ENCODE peak calls at places on chromosomes 16 and 17, in eight cellular contexts. H, D, Z, G, P, Y, C and O are unnamed samples.

GRCh38 chr16:87764600-87765472 is 950 bp downstream of the KLHDC4 start:
- DNase-seq in G (no peak), Y (no peak), Z (peak), H (no peak), D (no peak), P (peak), C (no peak), O (no peak)

GRCh38 chr16:9040766-9041430 is 50.5 kb upstream of the HAPSTR1 start:
- DNase-seq in G (no peak), D (no peak), C (no peak), P (no peak), Y (no peak), H (no peak), Z (no peak), O (no peak)

GRCh38 chr16:3266873-3267537 is 10.6 kb upstream of the MEFV start:
- DNase-seq in G (no peak), Y (no peak), H (no peak), D (no peak), Z (no peak), C (no peak), P (peak), O (peak)

GRCh38 chr17:43570518-43570928 is 24.4 kb upstream of the ETV4 start:
- DNase-seq in H (no peak), C (no peak), P (no peak), G (no peak), D (no peak), Y (no peak), Z (no peak), O (peak)

GRCh38 chr17:54937018-54937417 is 31.4 kb downstream of the COX11 start:
- DNase-seq in H (no peak), G (no peak), Z (no peak), Y (no peak), P (no peak), C (no peak), D (no peak), O (no peak)

GRCh38 chr17:72446525-72447250 is 325.9 kb downstream of the SOX9 start:
- DNase-seq in H (no peak), Y (no peak), C (no peak), P (peak), D (no peak), Z (peak), G (no peak), O (no peak)

GRCh38 chr17:61766520-61766919 is 96.8 kb downstream of the BRIP1 start:
- DNase-seq in H (no peak), C (no peak), Z (no peak), D (no peak), G (no peak), P (no peak), Y (no peak), O (no peak)

GRCh38 chr17:59793249-59793648 is 85.8 kb downstream of the VMP1 start:
- DNase-seq in Z (no peak), Y (no peak), P (no peak), C (no peak), G (no peak), H (no peak), D (no peak), O (no peak)

GRCh38 chr16:27209591-27209990 is 6.3 kb downstream of the KDM8 start:
- DNase-seq in G (no peak), C (no peak), H (no peak), Y (no peak), P (no peak), D (no peak), Z (no peak), O (no peak)

GRCh38 chr17:61366715-61367413 is 32.8 kb upstream of the TBX2 start:
- DNase-seq in G (no peak), H (no peak), D (peak), C (peak), Z (peak), P (no peak), Y (no peak), O (no peak)

GRCh38 chr16:24045641-24046040 is 209.9 kb downstream of the PRKCB start:
- DNase-seq in G (no peak), P (peak), Z (no peak), H (no peak), Y (no peak), C (no peak), D (no peak), O (no peak)

GRCh38 chr16:81711609-81712329 is 67.3 kb upstream of the PLCG2 start:
- DNase-seq in Y (no peak), Z (peak), D (no peak), P (peak), C (no peak), G (no peak), H (peak), O (peak)

GRCh38 chr16:8899709-8900317 is 17.7 kb downstream of the LITAFD start:
- DNase-seq in G (no peak), C (no peak), D (no peak), H (no peak), Y (no peak), Z (no peak), P (no peak), O (no peak)

GRCh38 chr16:20814761-20815160 is 8.4 kb downstream of the REXO5 start:
- DNase-seq in D (no peak), Z (no peak), P (no peak), G (no peak), Y (no peak), H (no peak), C (no peak), O (no peak)

GRCh38 chr16:82544378-82544777 is 82.4 kb upstream of the CDH13 start:
- DNase-seq in H (no peak), D (no peak), C (no peak), Y (no peak), Z (no peak), P (no peak), G (no peak), O (no peak)

GRCh38 chr16:58030136-58030840 is 4.7 kb downstream of the MMP15 start:
- DNase-seq in G (no peak), Y (no peak), C (no peak), Z (no peak), P (no peak), D (no peak), H (no peak), O (no peak)

GRCh38 chr17:10117581-10118001 is 80.8 kb downstream of the GAS7 start:
- DNase-seq in P (no peak), G (peak), Y (no peak), H (no peak), D (no peak), Z (peak), C (no peak), O (no peak)

GRCh38 chr17:72119963-72120877 is 600 bp upstream of the SOX9 start:
- DNase-seq in H (no peak), Z (no peak), C (peak), D (peak), P (peak), G (no peak), Y (peak), O (peak)

GRCh38 chr17:43314582-43314981 is 80.8 kb upstream of the RNU2-1 start:
- DNase-seq in P (no peak), D (no peak), C (no peak), H (no peak), G (no peak), Z (peak), Y (no peak), O (no peak)

GRCh38 chr17:17626840-17627239 is 35.3 kb upstream of the PEMT start:
- DNase-seq in D (no peak), P (no peak), Z (no peak), H (no peak), G (no peak), C (no peak), Y (no peak), O (no peak)

GRCh38 chr17:50593321-50593720 is 32.8 kb downstream of the CACNA1G start:
- DNase-seq in Y (peak), P (no peak), H (no peak), G (no peak), D (peak), Z (no peak), C (peak), O (no peak)

GRCh38 chr16:79599256-79599836 is 1.2 kb downstream of the MAF start:
- DNase-seq in H (peak), C (peak), Z (peak), P (peak), G (no peak), Y (peak), D (no peak), O (no peak)

GRCh38 chr16:66731101-66731500 is 20.3 kb downstream of the DYNC1LI2 start:
- DNase-seq in G (no peak), H (no peak), D (no peak), Z (no peak), Y (no peak), P (no peak), C (no peak), O (no peak)

GRCh38 chr17:74190807-74191206 is 12.7 kb upstream of the RPL38 start:
- DNase-seq in C (no peak), G (no peak), Y (no peak), D (no peak), H (no peak), Z (peak), P (no peak), O (no peak)

GRCh38 chr16:769201-769769 is 8.8 kb downstream of the MSLN start:
- DNase-seq in G (no peak), C (no peak), P (no peak), Y (no peak), H (no peak), D (no peak), Z (no peak), O (no peak)

GRCh38 chr17:8209909-8210760 is at the start of gene AURKB:
- DNase-seq in Z (peak), H (peak), P (peak), C (peak), G (peak), Y (peak), D (peak), O (peak)
- TF ChIP-seq POLR2A in Z (no peak), H (no peak), P (peak), C (no peak), G (peak), Y (peak), D (no peak), O (peak)

GRCh38 chr17:77827461-77827968 is 131.0 kb upstream of the TNRC6C start:
- DNase-seq in D (no peak), Z (peak), P (no peak), C (no peak), G (no peak), H (peak), Y (no peak), O (no peak)
- TF ChIP-seq POLR2A in D (no peak), Z (no peak), P (no peak), C (no peak), G (no peak), H (no peak), Y (no peak), O (no peak)

GRCh38 chr16:50692999-50693781 is at the start of gene NOD2:
- DNase-seq in Y (no peak), H (peak), C (no peak), P (peak), D (peak), G (no peak), Z (peak), O (no peak)
- TF ChIP-seq POLR2A in Y (no peak), H (no peak), C (no peak), P (no peak), D (no peak), G (peak), Z (no peak), O (no peak)

DNA sequence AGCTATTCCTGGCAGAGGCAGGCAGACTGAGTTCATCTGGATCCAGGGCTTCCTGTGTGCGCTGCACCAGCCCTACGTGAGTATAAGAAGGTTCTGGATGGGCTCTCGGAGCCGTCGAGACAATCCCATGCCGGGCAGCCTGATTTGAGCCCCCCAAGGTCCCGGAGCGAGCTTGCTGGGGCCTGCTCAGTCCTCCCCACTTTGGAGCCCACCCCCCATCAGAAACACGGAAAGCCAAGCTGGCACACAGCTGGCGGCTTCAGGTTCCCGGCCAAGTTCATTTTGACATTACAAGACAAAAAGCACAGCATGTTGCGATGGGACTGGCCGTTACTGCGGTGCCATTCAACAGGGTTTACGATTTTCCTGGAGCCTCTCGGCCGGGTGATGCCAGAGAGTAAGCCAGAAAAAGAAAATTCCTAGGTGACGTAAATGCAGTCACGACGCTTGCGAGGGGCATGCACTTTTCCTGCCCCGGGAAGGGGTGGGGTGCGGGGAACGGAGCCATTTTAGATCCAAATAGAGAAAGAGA is 167.2 kb upstream of the FOXF1 start:
- DNase-seq in C (peak), G (no peak), D (peak), H (no peak), P (no peak), Z (no peak), Y (peak), O (no peak)
- TF ChIP-seq POLR2A in C (no peak), G (no peak), D (no peak), H (no peak), P (no peak), Z (no peak), Y (no peak), O (no peak)

GRCh38 chr16:68283840-68284595 is 19.7 kb downstream of the SLC7A6 start:
- DNase-seq in C (no peak), H (no peak), P (no peak), Z (no peak), G (no peak), Y (no peak), D (no peak), O (no peak)

GRCh38 chr16:68281368-68282063 is 17.2 kb downstream of the SLC7A6 start:
- DNase-seq in Y (no peak), P (no peak), Z (no peak), C (no peak), D (no peak), H (no peak), G (no peak), O (no peak)

GRCh38 chr16:68284847-68285246 is 20.5 kb downstream of the SLC7A6 start:
- DNase-seq in Y (no peak), H (no peak), Z (peak), P (no peak), G (peak), C (no peak), D (no peak), O (no peak)

GRCh38 chr16:68282064-68282452 is 17.7 kb downstream of the SLC7A6 start:
- DNase-seq in H (no peak), C (no peak), Z (no peak), Y (no peak), G (no peak), P (no peak), D (no peak), O (no peak)

GRCh38 chr16:68283346-68283745 is 19.0 kb downstream of the SLC7A6 start:
- DNase-seq in C (no peak), P (no peak), Y (no peak), Z (no peak), D (no peak), G (no peak), H (no peak), O (no peak)
- TF ChIP-seq POLR2A in C (no peak), P (no peak), Y (no peak), Z (no peak), D (no peak), G (no peak), H (no peak), O (no peak)